ENCODE peak calls at places on chromosomes 7 and 10, in eight cellular contexts. One of them, this sample, is unnamed.

GRCh38 chr7:155921804-155922506 is 109.7 kb upstream of the SHH start:
- DNase-seq in sigmoid colon: peak; percentile 42
- DNase-seq in upper lobe of left lung: peak; percentile 80
- DNase-seq in esophagus muscularis mucosa: no peak
- DNase-seq in ovary: no peak
- DNase-seq in transverse colon: peak; percentile 78
- DNase-seq in A549: no peak
- DNase-seq in SK-N-SH: no peak
- DNase-seq in this sample: no peak

GRCh38 chr7:157870644-157871290 is 534.0 kb downstream of the DNAJB6 start:
- DNase-seq in sigmoid colon: no peak
- DNase-seq in upper lobe of left lung: no peak
- DNase-seq in esophagus muscularis mucosa: no peak
- DNase-seq in ovary: no peak
- DNase-seq in transverse colon: no peak
- DNase-seq in A549: no peak
- DNase-seq in SK-N-SH: no peak
- DNase-seq in this sample: no peak

GRCh38 chr10:52216852-52217251 is 97.2 kb upstream of the DKK1 start:
- DNase-seq in sigmoid colon: no peak
- DNase-seq in upper lobe of left lung: no peak
- DNase-seq in esophagus muscularis mucosa: no peak
- DNase-seq in ovary: no peak
- DNase-seq in transverse colon: peak; percentile 11
- DNase-seq in A549: no peak
- DNase-seq in SK-N-SH: peak; percentile 8
- DNase-seq in this sample: no peak

GRCh38 chr10:8596929-8597472 is 542.5 kb downstream of the GATA3 start:
- DNase-seq in sigmoid colon: no peak
- DNase-seq in upper lobe of left lung: no peak
- DNase-seq in esophagus muscularis mucosa: no peak
- DNase-seq in ovary: no peak
- DNase-seq in transverse colon: no peak
- DNase-seq in A549: no peak
- DNase-seq in SK-N-SH: no peak
- DNase-seq in this sample: no peak

GRCh38 chr7:3027005-3027404 is 16.7 kb downstream of the CARD11 start:
- DNase-seq in sigmoid colon: peak; percentile 70
- DNase-seq in upper lobe of left lung: no peak
- DNase-seq in esophagus muscularis mucosa: no peak
- DNase-seq in ovary: no peak
- DNase-seq in transverse colon: no peak
- DNase-seq in A549: no peak
- DNase-seq in SK-N-SH: peak; percentile 88
- DNase-seq in this sample: no peak

GRCh38 chr7:13920053-13920697 is 69.3 kb downstream of the ETV1 start:
- DNase-seq in sigmoid colon: no peak
- DNase-seq in upper lobe of left lung: no peak
- DNase-seq in esophagus muscularis mucosa: no peak
- DNase-seq in ovary: no peak
- DNase-seq in transverse colon: peak; percentile 20
- DNase-seq in A549: peak; percentile 7
- DNase-seq in SK-N-SH: peak; percentile 57
- DNase-seq in this sample: no peak

GRCh38 chr10:45373783-45374450 is at the start of gene ALOX5:
- DNase-seq in sigmoid colon: no peak
- DNase-seq in upper lobe of left lung: peak; percentile 87
- DNase-seq in esophagus muscularis mucosa: peak; percentile 93
- DNase-seq in ovary: peak; percentile 72
- DNase-seq in transverse colon: peak; percentile 79
- DNase-seq in A549: peak; percentile 13
- DNase-seq in SK-N-SH: peak; percentile 66
- DNase-seq in this sample: no peak

GRCh38 chr7:45126201-45126600 is 14.7 kb upstream of the TBRG4 start:
- DNase-seq in sigmoid colon: no peak
- DNase-seq in upper lobe of left lung: no peak
- DNase-seq in esophagus muscularis mucosa: no peak
- DNase-seq in ovary: no peak
- DNase-seq in transverse colon: no peak
- DNase-seq in A549: no peak
- DNase-seq in SK-N-SH: no peak
- DNase-seq in this sample: no peak

GRCh38 chr7:80699030-80699638 is 60.7 kb downstream of the CD36 start:
- DNase-seq in sigmoid colon: no peak
- DNase-seq in upper lobe of left lung: no peak
- DNase-seq in esophagus muscularis mucosa: no peak
- DNase-seq in ovary: no peak
- DNase-seq in transverse colon: no peak
- DNase-seq in A549: peak; percentile 17
- DNase-seq in SK-N-SH: peak; percentile 36
- DNase-seq in this sample: no peak

DNA sequence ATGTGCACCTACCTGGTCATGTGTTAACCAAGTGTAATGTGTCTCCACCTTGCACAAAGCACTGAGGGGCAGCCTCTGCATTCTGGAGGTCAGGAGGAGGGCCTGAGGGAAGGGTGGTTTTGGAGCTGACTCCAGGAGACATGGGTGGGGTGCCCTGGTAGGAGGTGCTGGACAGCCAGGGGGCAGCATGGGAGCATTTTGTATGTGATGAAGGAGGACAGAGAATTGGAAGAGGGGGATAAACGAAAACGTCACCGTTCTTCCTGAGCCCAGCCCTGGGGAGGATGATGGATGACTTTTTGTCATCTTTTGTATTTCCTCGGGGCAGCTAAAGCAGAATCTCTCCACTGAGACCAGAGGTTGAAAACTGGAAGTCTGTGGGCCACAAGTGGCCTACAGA is 242.3 kb downstream of the VTI1A start:
- DNase-seq in sigmoid colon: no peak
- DNase-seq in upper lobe of left lung: no peak
- DNase-seq in esophagus muscularis mucosa: no peak
- DNase-seq in ovary: peak; percentile 46
- DNase-seq in transverse colon: peak; percentile 23
- DNase-seq in A549: peak; percentile 42
- DNase-seq in SK-N-SH: peak; percentile 22
- DNase-seq in this sample: no peak
- TF ChIP-seq EP300 in sigmoid colon: no peak
- TF ChIP-seq EP300 in upper lobe of left lung: no peak
- TF ChIP-seq EP300 in esophagus muscularis mucosa: no peak
- TF ChIP-seq EP300 in ovary: no peak
- TF ChIP-seq EP300 in transverse colon: no peak
- TF ChIP-seq EP300 in A549: no peak
- TF ChIP-seq EP300 in SK-N-SH: no peak
- TF ChIP-seq EP300 in this sample: no peak

DNA sequence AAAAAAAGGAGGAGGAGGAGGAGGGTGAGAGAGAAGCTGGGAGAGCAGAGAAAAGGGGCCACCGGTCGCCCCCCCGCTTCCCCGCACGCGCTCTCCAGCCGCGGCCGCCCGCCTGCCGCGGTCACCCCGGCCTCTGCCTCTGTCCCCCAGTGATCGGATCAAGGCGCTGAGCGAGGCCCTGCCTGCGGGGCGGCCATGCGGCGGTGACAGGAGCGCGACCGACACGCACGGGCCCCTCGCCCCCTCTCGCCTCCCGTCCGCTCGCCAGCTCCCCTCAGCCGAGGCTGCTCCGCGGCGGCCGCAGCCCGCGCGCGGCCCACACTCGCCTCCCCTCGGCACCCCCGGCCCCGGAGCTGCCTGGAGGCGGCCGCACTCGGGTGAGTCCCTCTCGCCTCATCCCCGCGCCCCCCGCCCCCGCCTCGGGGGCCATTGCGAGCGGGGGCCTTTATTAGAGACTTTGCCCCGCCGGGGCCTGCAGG is at the start of gene GTF2I:
- DNase-seq in sigmoid colon: no peak
- DNase-seq in upper lobe of left lung: peak; percentile 34
- DNase-seq in esophagus muscularis mucosa: no peak
- DNase-seq in ovary: no peak
- DNase-seq in transverse colon: no peak
- DNase-seq in A549: no peak
- DNase-seq in SK-N-SH: no peak
- DNase-seq in this sample: no peak
- H3K4me3 ChIP-seq in sigmoid colon: peak within 1 kb of the TSS; percentile 100
- H3K4me3 ChIP-seq in upper lobe of left lung: peak within 1 kb of the TSS; percentile 98
- H3K4me3 ChIP-seq in esophagus muscularis mucosa: peak within 1 kb of the TSS; percentile 100
- H3K4me3 ChIP-seq in ovary: peak within 1 kb of the TSS; percentile 54
- H3K4me3 ChIP-seq in transverse colon: peak within 1 kb of the TSS; percentile 99
- H3K4me3 ChIP-seq in A549: peak within 1 kb of the TSS; percentile 93
- H3K4me3 ChIP-seq in SK-N-SH: peak within 1 kb of the TSS; percentile 65
- H3K4me3 ChIP-seq in this sample: peak within 1 kb of the TSS; percentile 100

DNA sequence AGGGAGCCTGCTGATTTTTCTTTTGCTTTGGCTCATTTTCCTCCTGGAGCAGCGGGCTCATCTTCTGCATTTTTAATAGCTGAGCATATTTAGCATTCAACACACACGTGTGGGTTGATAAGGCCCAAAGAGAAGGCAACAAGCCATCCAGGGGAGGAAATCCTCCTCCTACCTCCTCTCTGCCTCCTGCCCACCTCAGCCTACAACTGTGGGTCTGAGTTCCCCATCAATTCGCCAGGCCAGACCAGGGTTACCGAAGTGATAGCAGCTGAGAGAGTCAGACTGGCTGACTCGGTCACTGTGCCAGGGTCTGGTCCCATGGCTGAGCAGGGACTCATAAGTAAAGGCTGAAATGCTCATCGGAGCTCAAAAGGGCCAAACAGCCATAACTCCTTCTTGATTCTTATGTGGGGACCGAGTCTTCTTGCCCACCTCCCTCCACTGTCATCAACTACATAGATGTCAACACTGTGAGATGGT is 74.6 kb upstream of the EFCAB10 start:
- DNase-seq in sigmoid colon: peak; percentile 46
- DNase-seq in upper lobe of left lung: no peak
- DNase-seq in esophagus muscularis mucosa: no peak
- DNase-seq in ovary: no peak
- DNase-seq in transverse colon: no peak
- DNase-seq in A549: no peak
- DNase-seq in SK-N-SH: no peak
- DNase-seq in this sample: no peak
- H3K4me1 ChIP-seq in sigmoid colon: peaks cover 22% of the 10 kb centered on the region
- H3K4me1 ChIP-seq in upper lobe of left lung: peaks cover 11% of the 10 kb centered on the region
- H3K4me1 ChIP-seq in esophagus muscularis mucosa: peaks cover 21% of the 10 kb centered on the region
- H3K4me1 ChIP-seq in ovary: peaks cover 17% of the 10 kb centered on the region
- H3K4me1 ChIP-seq in transverse colon: peaks cover 11% of the 10 kb centered on the region
- H3K4me1 ChIP-seq in A549: peaks cover 8% of the 10 kb centered on the region
- H3K4me1 ChIP-seq in SK-N-SH: peaks cover 19% of the 10 kb centered on the region
- H3K4me1 ChIP-seq in this sample: peaks cover 17% of the 10 kb centered on the region

DNA sequence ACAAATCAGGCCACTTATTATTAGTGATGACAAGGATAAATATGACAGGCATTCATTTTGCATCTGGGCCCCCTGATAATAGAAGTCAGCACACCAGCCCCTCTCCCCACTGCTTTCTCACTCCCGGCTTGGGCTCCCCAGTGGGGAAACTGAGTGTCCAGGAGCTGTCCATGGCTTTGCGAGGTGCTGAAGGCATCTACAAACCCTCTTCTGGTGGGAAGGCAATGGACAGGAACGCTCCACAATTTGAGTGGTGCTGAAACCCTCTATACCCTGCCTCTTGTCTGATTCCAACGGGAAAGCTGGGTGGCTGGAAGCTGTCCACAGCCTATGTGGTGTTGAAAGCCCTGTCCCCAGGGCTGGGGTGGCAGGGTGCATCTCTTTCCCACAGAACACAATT is 61.7 kb upstream of the PCBD1 start:
- DNase-seq in sigmoid colon: no peak
- DNase-seq in upper lobe of left lung: no peak
- DNase-seq in esophagus muscularis mucosa: no peak
- DNase-seq in ovary: peak; percentile 16
- DNase-seq in transverse colon: no peak
- DNase-seq in A549: no peak
- DNase-seq in SK-N-SH: no peak
- DNase-seq in this sample: no peak
- TF ChIP-seq EP300 in sigmoid colon: no peak
- TF ChIP-seq EP300 in upper lobe of left lung: no peak
- TF ChIP-seq EP300 in esophagus muscularis mucosa: no peak
- TF ChIP-seq EP300 in ovary: no peak
- TF ChIP-seq EP300 in transverse colon: no peak
- TF ChIP-seq EP300 in A549: no peak
- TF ChIP-seq EP300 in SK-N-SH: no peak
- TF ChIP-seq EP300 in this sample: no peak

GRCh38 chr10:97684866-97685394 is 2.1 kb downstream of the AVPI1 start:
- DNase-seq in sigmoid colon: no peak
- DNase-seq in upper lobe of left lung: no peak
- DNase-seq in esophagus muscularis mucosa: no peak
- DNase-seq in ovary: no peak
- DNase-seq in transverse colon: no peak
- DNase-seq in A549: no peak
- DNase-seq in SK-N-SH: no peak
- DNase-seq in this sample: no peak
- H3K4me3 ChIP-seq in sigmoid colon: peak overlapping the region; percentile 67
- H3K4me3 ChIP-seq in upper lobe of left lung: peak overlapping the region; percentile 72
- H3K4me3 ChIP-seq in esophagus muscularis mucosa: peak overlapping the region; percentile 94
- H3K4me3 ChIP-seq in ovary: peak overlapping the region; percentile 86
- H3K4me3 ChIP-seq in transverse colon: peak overlapping the region; percentile 51
- H3K4me3 ChIP-seq in A549: peak overlapping the region; percentile 92
- H3K4me3 ChIP-seq in SK-N-SH: no peak overlapping the region
- H3K4me3 ChIP-seq in this sample: peak overlapping the region; percentile 68

GRCh38 chr10:119302591-119303253 is 95.4 kb downstream of the GRK5 start:
- DNase-seq in sigmoid colon: no peak
- DNase-seq in upper lobe of left lung: no peak
- DNase-seq in esophagus muscularis mucosa: no peak
- DNase-seq in ovary: no peak
- DNase-seq in transverse colon: no peak
- DNase-seq in A549: no peak
- DNase-seq in SK-N-SH: no peak
- DNase-seq in this sample: no peak

GRCh38 chr10:119303886-119304285 is 96.5 kb downstream of the GRK5 start:
- DNase-seq in sigmoid colon: no peak
- DNase-seq in upper lobe of left lung: no peak
- DNase-seq in esophagus muscularis mucosa: no peak
- DNase-seq in ovary: no peak
- DNase-seq in transverse colon: no peak
- DNase-seq in A549: no peak
- DNase-seq in SK-N-SH: no peak
- DNase-seq in this sample: no peak

GRCh38 chr10:119306514-119306951 is 99.2 kb downstream of the GRK5 start:
- DNase-seq in sigmoid colon: no peak
- DNase-seq in upper lobe of left lung: no peak
- DNase-seq in esophagus muscularis mucosa: no peak
- DNase-seq in ovary: no peak
- DNase-seq in transverse colon: peak; percentile 76
- DNase-seq in A549: peak; percentile 85
- DNase-seq in SK-N-SH: no peak
- DNase-seq in this sample: no peak

GRCh38 chr10:119305860-119306513 is 98.6 kb downstream of the GRK5 start:
- DNase-seq in sigmoid colon: peak; percentile 95
- DNase-seq in upper lobe of left lung: peak; percentile 58
- DNase-seq in esophagus muscularis mucosa: peak; percentile 96
- DNase-seq in ovary: peak; percentile 73
- DNase-seq in transverse colon: peak; percentile 72
- DNase-seq in A549: peak; percentile 83
- DNase-seq in SK-N-SH: no peak
- DNase-seq in this sample: no peak

GRCh38 chr10:119304541-119304940 is 97.2 kb downstream of the GRK5 start:
- DNase-seq in sigmoid colon: no peak
- DNase-seq in upper lobe of left lung: no peak
- DNase-seq in esophagus muscularis mucosa: no peak
- DNase-seq in ovary: no peak
- DNase-seq in transverse colon: no peak
- DNase-seq in A549: no peak
- DNase-seq in SK-N-SH: no peak
- DNase-seq in this sample: no peak
- H3K4me1 ChIP-seq in sigmoid colon: peaks cover 96% of the 10 kb centered on the region
- H3K4me1 ChIP-seq in upper lobe of left lung: peaks cover 78% of the 10 kb centered on the region
- H3K4me1 ChIP-seq in esophagus muscularis mucosa: peaks cover 100% of the 10 kb centered on the region
- H3K4me1 ChIP-seq in ovary: peaks cover 4% of the 10 kb centered on the region
- H3K4me1 ChIP-seq in transverse colon: peaks cover 26% of the 10 kb centered on the region
- H3K4me1 ChIP-seq in A549: peaks cover 66% of the 10 kb centered on the region
- H3K4me1 ChIP-seq in SK-N-SH: peaks cover 39% of the 10 kb centered on the region
- H3K4me1 ChIP-seq in this sample: peaks cover 19% of the 10 kb centered on the region

This sample was measured in suprapubic skin.